ENCODE peak calls at places on chromosome 2, in five cellular contexts. One of them, this sample, is unnamed.

GRCh38 chr2:66899109-66899508 is 464.2 kb downstream of the MEIS1 start:
- DNase-seq in AG04450: no peak
- DNase-seq in activated CD8-positive, alpha-beta memory T cell treated with anti-CD3 and anti-CD28 coated beads for 1 hour: no peak
- DNase-seq in CD8-positive, alpha-beta memory T cell: no peak
- DNase-seq in activated T-helper 1 cell treated with anti-CD3 and anti-CD28 coated beads, Interleukin-2, amount 50 U/mL, for 16 hours: no peak
- DNase-seq in this sample: no peak

GRCh38 chr2:183149489-183149888 is 25.2 kb downstream of the NUP35 start:
- DNase-seq in AG04450: peak; percentile 33
- DNase-seq in activated T-helper 1 cell treated with anti-CD3 and anti-CD28 coated beads, Interleukin-2, amount 50 U/mL, for 16 hours: no peak
- DNase-seq in CD8-positive, alpha-beta memory T cell: no peak
- DNase-seq in activated CD8-positive, alpha-beta memory T cell treated with anti-CD3 and anti-CD28 coated beads for 1 hour: no peak
- DNase-seq in this sample: peak; percentile 20

GRCh38 chr2:120110062-120110362 is 97.1 kb downstream of the EPB41L5 start:
- DNase-seq in activated CD8-positive, alpha-beta memory T cell treated with anti-CD3 and anti-CD28 coated beads for 1 hour: no peak
- DNase-seq in AG04450: no peak
- DNase-seq in activated T-helper 1 cell treated with anti-CD3 and anti-CD28 coated beads, Interleukin-2, amount 50 U/mL, for 16 hours: no peak
- DNase-seq in CD8-positive, alpha-beta memory T cell: no peak
- DNase-seq in this sample: no peak

GRCh38 chr2:38315707-38316333 is 61.3 kb downstream of the ATL2 start:
- DNase-seq in activated T-helper 1 cell treated with anti-CD3 and anti-CD28 coated beads, Interleukin-2, amount 50 U/mL, for 16 hours: no peak
- DNase-seq in CD8-positive, alpha-beta memory T cell: peak; percentile 35
- DNase-seq in AG04450: no peak
- DNase-seq in activated CD8-positive, alpha-beta memory T cell treated with anti-CD3 and anti-CD28 coated beads for 1 hour: no peak
- DNase-seq in this sample: peak; percentile 53

GRCh38 chr2:96685592-96686459 is 43.3 kb downstream of the FER1L5 start:
- DNase-seq in activated T-helper 1 cell treated with anti-CD3 and anti-CD28 coated beads, Interleukin-2, amount 50 U/mL, for 16 hours: no peak
- DNase-seq in activated CD8-positive, alpha-beta memory T cell treated with anti-CD3 and anti-CD28 coated beads for 1 hour: no peak
- DNase-seq in AG04450: no peak
- DNase-seq in CD8-positive, alpha-beta memory T cell: no peak
- DNase-seq in this sample: no peak

GRCh38 chr2:169771612-169772011 is 27.1 kb upstream of the SSB start:
- DNase-seq in AG04450: no peak
- DNase-seq in CD8-positive, alpha-beta memory T cell: no peak
- DNase-seq in activated CD8-positive, alpha-beta memory T cell treated with anti-CD3 and anti-CD28 coated beads for 1 hour: no peak
- DNase-seq in activated T-helper 1 cell treated with anti-CD3 and anti-CD28 coated beads, Interleukin-2, amount 50 U/mL, for 16 hours: no peak
- DNase-seq in this sample: no peak

GRCh38 chr2:96241227-96241626 is 24.6 kb downstream of the TMEM127 start:
- DNase-seq in activated T-helper 1 cell treated with anti-CD3 and anti-CD28 coated beads, Interleukin-2, amount 50 U/mL, for 16 hours: no peak
- DNase-seq in CD8-positive, alpha-beta memory T cell: no peak
- DNase-seq in AG04450: no peak
- DNase-seq in activated CD8-positive, alpha-beta memory T cell treated with anti-CD3 and anti-CD28 coated beads for 1 hour: no peak
- DNase-seq in this sample: no peak

GRCh38 chr2:108585446-108585845 is 51.2 kb downstream of the LIMS1 start:
- DNase-seq in AG04450: no peak
- DNase-seq in CD8-positive, alpha-beta memory T cell: no peak
- DNase-seq in activated CD8-positive, alpha-beta memory T cell treated with anti-CD3 and anti-CD28 coated beads for 1 hour: no peak
- DNase-seq in activated T-helper 1 cell treated with anti-CD3 and anti-CD28 coated beads, Interleukin-2, amount 50 U/mL, for 16 hours: no peak
- DNase-seq in this sample: no peak

GRCh38 chr2:53515435-53516332 is 251.9 kb upstream of the CHAC2 start:
- DNase-seq in activated T-helper 1 cell treated with anti-CD3 and anti-CD28 coated beads, Interleukin-2, amount 50 U/mL, for 16 hours: no peak
- DNase-seq in activated CD8-positive, alpha-beta memory T cell treated with anti-CD3 and anti-CD28 coated beads for 1 hour: no peak
- DNase-seq in AG04450: no peak
- DNase-seq in CD8-positive, alpha-beta memory T cell: no peak
- DNase-seq in this sample: no peak

GRCh38 chr2:15363142-15363541 is 198.0 kb downstream of the NBAS start:
- DNase-seq in CD8-positive, alpha-beta memory T cell: no peak
- DNase-seq in activated CD8-positive, alpha-beta memory T cell treated with anti-CD3 and anti-CD28 coated beads for 1 hour: no peak
- DNase-seq in AG04450: peak; percentile 8
- DNase-seq in activated T-helper 1 cell treated with anti-CD3 and anti-CD28 coated beads, Interleukin-2, amount 50 U/mL, for 16 hours: no peak
- DNase-seq in this sample: peak; percentile 45

This sample was measured in HFFc6.